ENCODE peak calls at places on chromosome 2, in seven cellular contexts. S, G, B, Q, D, W and Y are unnamed samples.

GRCh38 chr2:208384637-208385036 is 22.0 kb upstream of the PTH2R start:
- DNase-seq in D (no peak), S (no peak), Q (no peak), W (no peak), G (no peak), B (no peak), Y (no peak)

GRCh38 chr2:96880891-96881273 is 11.0 kb upstream of the SEMA4C start:
- DNase-seq in D (no peak), G (no peak), S (no peak), Q (no peak), B (no peak), W (no peak), Y (no peak)

GRCh38 chr2:189485146-189485545 is 43.9 kb downstream of the WDR75 start:
- DNase-seq in Q (no peak), G (no peak), W (no peak), S (no peak), B (no peak), D (no peak), Y (no peak)

GRCh38 chr2:75607988-75608683 is 38.4 kb upstream of the MRPL19 start:
- DNase-seq in D (peak; percentile 52), W (no peak), S (no peak), G (no peak), Q (no peak), B (no peak), Y (no peak)

GRCh38 chr2:12222561-12222960 is 476.1 kb downstream of the LPIN1 start:
- DNase-seq in B (no peak), Q (no peak), W (no peak), G (no peak), D (no peak), S (no peak), Y (no peak)

GRCh38 chr2:205698556-205699282 is 16.4 kb downstream of the NRP2 start:
- DNase-seq in G (no peak), Q (no peak), W (no peak), B (no peak), S (no peak), D (no peak), Y (no peak)

GRCh38 chr2:71798266-71799012 is 345.1 kb downstream of the DYSF start:
- DNase-seq in Q (peak; percentile 35), D (peak; percentile 13), G (peak; percentile 42), S (no peak), W (no peak), B (no peak), Y (no peak)

GRCh38 chr2:234147335-234147861 is 96.9 kb downstream of the SPP2 start:
- DNase-seq in D (no peak), S (no peak), W (no peak), G (no peak), B (no peak), Q (no peak), Y (no peak)

GRCh38 chr2:134120718-134121630 is 132.9 kb upstream of the MGAT5 start:
- DNase-seq in B (peak; percentile 67), S (peak; percentile 55), Q (peak; percentile 76), D (peak; percentile 57), G (peak; percentile 34), W (peak; percentile 80), Y (no peak)

GRCh38 chr2:152577611-152578010 is 139.7 kb downstream of the PRPF40A start:
- DNase-seq in S (no peak), Q (no peak), G (no peak), B (no peak), D (peak; percentile 37), W (no peak), Y (no peak)

GRCh38 chr2:136874258-136874657 is 108.9 kb downstream of the THSD7B start:
- DNase-seq in B (no peak), D (no peak), S (no peak), G (peak; percentile 12), Q (peak; percentile 22), W (no peak), Y (no peak)

GRCh38 chr2:189442468-189442867 is 1.2 kb downstream of the WDR75 start:
- DNase-seq in S (no peak), D (no peak), W (no peak), Q (no peak), G (no peak), B (no peak), Y (no peak)

GRCh38 chr2:54149623-54150501 is 34.4 kb downstream of the ACYP2 start:
- DNase-seq in D (peak; percentile 1), G (no peak), Q (no peak), B (no peak), S (no peak), W (no peak), Y (no peak)

GRCh38 chr2:14385043-14385442 is 247.5 kb upstream of the LRATD1 start:
- DNase-seq in S (no peak), D (no peak), W (no peak), B (no peak), G (no peak), Q (no peak), Y (no peak)

GRCh38 chr2:224085246-224085645 is 46.2 kb upstream of the SERPINE2 start:
- DNase-seq in B (no peak), W (no peak), S (no peak), Q (peak; percentile 77), D (peak; percentile 75), G (no peak), Y (no peak)

GRCh38 chr2:73993376-73993775 is 8.7 kb downstream of the TET3 start:
- DNase-seq in B (no peak), G (no peak), D (no peak), Q (peak; percentile 70), W (no peak), S (no peak), Y (no peak)

GRCh38 chr2:46956981-46957531 is 41.5 kb upstream of the MCFD2 start:
- DNase-seq in B (no peak), S (no peak), W (no peak), Q (no peak), G (no peak), D (no peak), Y (no peak)

GRCh38 chr2:188978291-188979081 is 4.3 kb downstream of the COL3A1 start:
- DNase-seq in Q (peak; percentile 80), W (no peak), G (peak; percentile 11), S (no peak), B (no peak), D (peak; percentile 89), Y (no peak)

GRCh38 chr2:74764429-74765272 is 69.3 kb upstream of the HK2 start:
- DNase-seq in B (no peak), W (no peak), G (no peak), D (peak; percentile 24), Q (no peak), S (no peak), Y (no peak)

GRCh38 chr2:106193977-106194778 is at the start of gene UXS1:
- DNase-seq in W (peak; percentile 98), B (peak; percentile 98), G (peak; percentile 97), S (peak; percentile 98), Q (peak; percentile 96), D (peak; percentile 98), Y (peak; percentile 85)

GRCh38 chr2:74099835-74100234 is 47.9 kb downstream of the BOLA3 start:
- DNase-seq in W (peak; percentile 75), S (no peak), B (no peak), D (no peak), Q (no peak), G (no peak), Y (no peak)

GRCh38 chr2:237875234-237876055 is 16.0 kb downstream of the RAMP1 start:
- DNase-seq in B (no peak), G (no peak), W (peak; percentile 39), S (no peak), D (no peak), Q (no peak), Y (no peak)

GRCh38 chr2:140711867-140712266 is 1418.9 kb downstream of the LRP1B start:
- DNase-seq in G (no peak), S (no peak), B (no peak), W (no peak), D (no peak), Q (no peak), Y (no peak)

GRCh38 chr2:158457826-158458616 is 1.3 kb downstream of the PKP4 start:
- DNase-seq in G (peak; percentile 93), Q (peak; percentile 89), D (peak; percentile 66), W (peak; percentile 89), B (peak; percentile 85), S (peak; percentile 41), Y (peak; percentile 14)

GRCh38 chr2:215553946-215554345 is 118.1 kb upstream of the FN1 start:
- DNase-seq in W (no peak), G (no peak), Q (no peak), D (no peak), S (no peak), B (no peak), Y (no peak)

GRCh38 chr2:109675666-109676345 is 61.6 kb downstream of the SOWAHC start:
- DNase-seq in Q (no peak), B (peak; percentile 95), G (no peak), D (no peak), W (no peak), S (no peak), Y (no peak)

GRCh38 chr2:62304429-62305417 is 108.8 kb downstream of the B3GNT2 start:
- DNase-seq in B (peak; percentile 86), S (peak; percentile 4), Q (peak; percentile 79), G (peak; percentile 86), W (peak; percentile 86), D (peak; percentile 94), Y (no peak)

GRCh38 chr2:28378679-28379392 is 13.8 kb upstream of the FOSL2 start:
- DNase-seq in D (no peak), Q (no peak), G (no peak), B (no peak), S (no peak), W (no peak), Y (no peak)

GRCh38 chr2:80126596-80127189 is 177.9 kb downstream of the LRRTM1 start:
- DNase-seq in S (no peak), Q (peak; percentile 29), D (peak; percentile 3), W (no peak), B (no peak), G (no peak), Y (no peak)

GRCh38 chr2:179226203-179226960 is 38.2 kb downstream of the SESTD1 start:
- DNase-seq in W (no peak), Q (no peak), B (no peak), D (no peak), G (peak; percentile 23), S (no peak), Y (no peak)

GRCh38 chr2:108616731-108617161 is 82.5 kb downstream of the LIMS1 start:
- DNase-seq in Q (peak; percentile 59), G (peak; percentile 54), B (no peak), D (peak; percentile 57), W (no peak), S (no peak), Y (no peak)

GRCh38 chr2:98915751-98916358 is 20.2 kb downstream of the CRACDL start:
- DNase-seq in S (no peak), G (no peak), W (no peak), B (no peak), D (peak; percentile 59), Q (no peak), Y (no peak)

GRCh38 chr2:236284208-236284607 is 20.0 kb upstream of the ASB18 start:
- DNase-seq in D (no peak), Q (no peak), G (no peak), S (no peak), W (no peak), B (no peak), Y (no peak)

GRCh38 chr2:190904644-190905043 is 24.0 kb downstream of the GLS start:
- DNase-seq in Q (peak; percentile 75), S (no peak), B (no peak), G (no peak), D (no peak), W (no peak), Y (no peak)

GRCh38 chr2:84378960-84379359 is 80.1 kb downstream of the SUCLG1 start:
- DNase-seq in D (no peak), G (no peak), W (no peak), S (no peak), B (no peak), Q (no peak), Y (no peak)

GRCh38 chr2:232988444-232988843 is 24.6 kb downstream of the NGEF start:
- DNase-seq in W (no peak), B (peak; percentile 85), S (no peak), D (peak; percentile 98), Q (peak; percentile 97), G (peak; percentile 88), Y (peak; percentile 68)

GRCh38 chr2:148619560-148620190 is 24.9 kb upstream of the EPC2 start:
- DNase-seq in S (no peak), D (no peak), Q (no peak), B (no peak), W (no peak), G (no peak), Y (no peak)

GRCh38 chr2:203804070-203804469 is 63.5 kb upstream of the CTLA4 start:
- DNase-seq in B (no peak), G (peak; percentile 70), Q (peak; percentile 98), S (no peak), W (no peak), D (peak; percentile 99), Y (peak; percentile 56)